ENCODE peak calls at places on chromosome 7, in eight cellular contexts. U, F, I, H, M, B, T and J are unnamed samples. For H3K4me1, the result is how much of the 10 kb centered on the place peaks cover.

GRCh38 chr7:32070406-32071360 is at the start of gene PDE1C:
- DNase-seq in T (no peak), U (peak), M (peak), F (no peak), H (peak), I (peak), B (peak), J (no peak)

GRCh38 chr7:143958781-143959180 is 4.1 kb downstream of the OR2F1 start:
- DNase-seq in I (no peak), F (no peak), U (no peak), T (no peak), H (no peak), B (peak), M (no peak), J (no peak)

GRCh38 chr7:156162451-156162850 is 350.2 kb upstream of the SHH start:
- DNase-seq in U (no peak), T (no peak), H (no peak), I (no peak), M (no peak), F (no peak), B (no peak), J (no peak)

GRCh38 chr7:77439572-77439971 is 23.4 kb upstream of the GSAP start:
- DNase-seq in I (peak), T (peak), H (peak), B (no peak), U (peak), F (no peak), M (peak), J (no peak)

GRCh38 chr7:157444011-157444842 is 107.4 kb downstream of the DNAJB6 start:
- DNase-seq in F (no peak), T (no peak), U (no peak), B (no peak), H (no peak), M (no peak), I (no peak), J (no peak)

GRCh38 chr7:32588657-32589056 is 93.4 kb downstream of the AVL9 start:
- DNase-seq in F (no peak), M (no peak), H (peak), T (no peak), U (no peak), I (no peak), B (peak), J (no peak)

GRCh38 chr7:152641384-152641783 is 34.6 kb downstream of the XRCC2 start:
- DNase-seq in U (no peak), I (no peak), F (no peak), H (no peak), M (no peak), B (no peak), T (no peak), J (no peak)

GRCh38 chr7:137943132-137943551 is 58.7 kb downstream of the CREB3L2 start:
- DNase-seq in B (peak), H (peak), M (no peak), T (no peak), I (no peak), U (no peak), F (no peak), J (no peak)

GRCh38 chr7:69115788-69116187 is 482.5 kb upstream of the AUTS2 start:
- DNase-seq in T (no peak), M (no peak), I (peak), B (no peak), F (no peak), H (peak), U (no peak), J (no peak)

GRCh38 chr7:10315881-10316280 is 657.8 kb upstream of the PHF14 start:
- DNase-seq in F (no peak), I (no peak), T (no peak), M (no peak), U (no peak), H (no peak), B (no peak), J (no peak)

GRCh38 chr7:2279873-2280272 is 34.4 kb downstream of the SNX8 start:
- DNase-seq in M (no peak), F (no peak), T (no peak), I (no peak), B (peak), U (no peak), H (no peak), J (no peak)

GRCh38 chr7:92735707-92736106 is 100.7 kb downstream of the CDK6 start:
- DNase-seq in U (no peak), H (peak), M (no peak), I (no peak), B (peak), T (no peak), F (no peak), J (no peak)

GRCh38 chr7:108203433-108204002 is 73.4 kb upstream of the LAMB4 start:
- DNase-seq in T (peak), M (no peak), I (no peak), F (no peak), B (no peak), H (no peak), U (no peak), J (no peak)

GRCh38 chr7:141876371-141876770 is 35.1 kb upstream of the PRSS37 start:
- DNase-seq in M (no peak), F (no peak), U (no peak), H (no peak), T (no peak), B (no peak), I (no peak), J (no peak)

GRCh38 chr7:7103343-7104313 is 78.7 kb upstream of the C1GALT1 start:
- DNase-seq in M (peak), H (peak), T (no peak), B (peak), F (no peak), U (peak), I (peak), J (peak)

GRCh38 chr7:50665403-50666123 is 100.4 kb upstream of the DDC start:
- DNase-seq in H (peak), U (no peak), I (no peak), B (peak), F (no peak), T (no peak), M (no peak), J (no peak)

GRCh38 chr7:57423768-57424167 is 26.2 kb upstream of the ZNF716 start:
- DNase-seq in M (no peak), I (no peak), F (no peak), U (no peak), T (no peak), B (no peak), H (no peak), J (no peak)

GRCh38 chr7:42227931-42228591 is 8.9 kb downstream of the GLI3 start:
- DNase-seq in I (peak), U (no peak), B (peak), T (peak), H (peak), F (no peak), M (no peak), J (no peak)

GRCh38 chr7:104444019-104444418 is 115.6 kb downstream of the LHFPL3 start:
- DNase-seq in B (no peak), F (no peak), T (no peak), M (no peak), U (no peak), I (no peak), H (no peak), J (no peak)
- H3K4me3 ChIP-seq in B (no peak), F (no peak), T (no peak), M (no peak), U (no peak), I (no peak), H (no peak), J (no peak)

GRCh38 chr7:131019351-131019750 is 285.3 kb upstream of the KLF14 start:
- DNase-seq in U (no peak), M (no peak), I (no peak), T (no peak), H (no peak), F (no peak), B (no peak), J (no peak)
- H3K4me1 ChIP-seq in U (under half), M (under half), I (under half), T (under half), H (under half), F (half or more), B (under half), J (under half)

GRCh38 chr7:27083646-27084045 is 12.2 kb downstream of the HOXA1 start:
- DNase-seq in F (no peak), H (no peak), T (no peak), I (no peak), U (no peak), M (no peak), B (no peak), J (no peak)
- H3K4me3 ChIP-seq in F (no peak), H (no peak), T (no peak), I (no peak), U (no peak), M (no peak), B (no peak), J (no peak)

DNA sequence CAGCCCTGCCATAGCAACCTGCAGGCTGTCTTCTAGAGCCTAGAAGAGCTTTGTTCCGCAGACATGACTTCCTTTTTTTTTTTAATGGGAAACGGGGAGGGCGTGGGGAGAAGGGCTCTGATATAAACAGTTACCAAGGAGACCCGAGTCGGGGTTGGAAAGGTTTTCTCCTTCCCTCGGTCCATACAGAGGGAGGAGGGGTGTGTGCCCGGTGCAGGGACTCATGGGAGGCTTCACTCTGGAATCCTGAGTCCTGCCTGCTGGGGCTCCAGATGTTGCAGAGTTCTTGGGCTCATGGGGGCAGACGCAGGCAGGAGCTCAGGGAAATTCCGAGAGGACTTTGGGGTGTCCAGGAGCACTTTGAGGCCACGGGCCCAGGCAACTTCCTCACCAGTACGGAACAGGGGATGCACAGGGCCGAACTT is 26.8 kb downstream of the TMEM120A start:
- DNase-seq in U (peak), I (peak), T (no peak), B (peak), F (no peak), M (no peak), H (no peak), J (no peak)
- H3K4me1 ChIP-seq in U (under half), I (under half), T (half or more), B (under half), F (half or more), M (under half), H (under half), J (under half)

GRCh38 chr7:100896743-100897051 is 1.0 kb upstream of the ACHE start:
- DNase-seq in U (no peak), F (no peak), M (no peak), T (no peak), B (no peak), H (no peak), I (no peak), J (no peak)
- H3K4me3 ChIP-seq in U (no peak), F (peak), M (peak), T (peak), B (no peak), H (no peak), I (peak), J (no peak)